ENCODE peak calls at places on chromosomes 4 and X, in four cellular contexts. One of them, this sample, is unnamed.

GRCh38 chr4:152729466-152729865 is 49.7 kb upstream of the TMEM154 start:
- DNase-seq in astrocyte: peak
- DNase-seq in mesenchymal stem cell: no peak
- DNase-seq in H9: no peak
- DNase-seq in this sample: peak

GRCh38 chr4:78136109-78137081 is 79.3 kb downstream of the FRAS1 start:
- DNase-seq in mesenchymal stem cell: no peak
- DNase-seq in astrocyte: no peak
- DNase-seq in H9: no peak
- DNase-seq in this sample: no peak

GRCh38 chrX:124651031-124651430 is 304.7 kb downstream of the SH2D1A start:
- DNase-seq in mesenchymal stem cell: no peak
- DNase-seq in astrocyte: no peak
- DNase-seq in H9: no peak
- DNase-seq in this sample: no peak

GRCh38 chr4:24416293-24416692 is 168.1 kb downstream of the DHX15 start:
- DNase-seq in mesenchymal stem cell: no peak
- DNase-seq in H9: no peak
- DNase-seq in astrocyte: no peak
- DNase-seq in this sample: no peak

GRCh38 chrX:106783716-106784115 is 18.8 kb upstream of the TBC1D8B start:
- DNase-seq in H9: peak
- DNase-seq in astrocyte: no peak
- DNase-seq in mesenchymal stem cell: no peak
- DNase-seq in this sample: no peak

GRCh38 chr4:66688674-66689073 is 856.6 kb downstream of the CENPC start:
- DNase-seq in H9: no peak
- DNase-seq in astrocyte: peak
- DNase-seq in mesenchymal stem cell: peak
- DNase-seq in this sample: peak

GRCh38 chrX:103253608-103254007 is 1.3 kb downstream of the TCEAL8 start:
- DNase-seq in astrocyte: no peak
- DNase-seq in mesenchymal stem cell: peak
- DNase-seq in H9: no peak
- DNase-seq in this sample: no peak

GRCh38 chrX:96389314-96390048 is 295.2 kb upstream of the DIAPH2 start:
- DNase-seq in mesenchymal stem cell: no peak
- DNase-seq in H9: no peak
- DNase-seq in astrocyte: peak
- DNase-seq in this sample: no peak

GRCh38 chr4:84680956-84681355 is 98.0 kb downstream of the CDS1 start:
- DNase-seq in mesenchymal stem cell: no peak
- DNase-seq in H9: no peak
- DNase-seq in astrocyte: no peak
- DNase-seq in this sample: no peak

GRCh38 chr4:3192827-3193226 is 56.1 kb upstream of the MSANTD1 start:
- DNase-seq in mesenchymal stem cell: no peak
- DNase-seq in H9: no peak
- DNase-seq in astrocyte: no peak
- DNase-seq in this sample: no peak

GRCh38 chr4:89258506-89258905 is 49.1 kb downstream of the GPRIN3 start:
- DNase-seq in mesenchymal stem cell: no peak
- DNase-seq in astrocyte: no peak
- DNase-seq in H9: no peak
- DNase-seq in this sample: no peak

GRCh38 chr4:54550415-54551171 is 107.2 kb upstream of the KIT start:
- DNase-seq in astrocyte: no peak
- DNase-seq in H9: no peak
- DNase-seq in mesenchymal stem cell: peak
- DNase-seq in this sample: no peak

GRCh38 chr4:25351777-25352421 is 25.2 kb upstream of the ANAPC4 start:
- DNase-seq in mesenchymal stem cell: peak
- DNase-seq in astrocyte: peak
- DNase-seq in H9: no peak
- DNase-seq in this sample: no peak

GRCh38 chr4:89997171-89997704 is 102.6 kb downstream of the MMRN1 start:
- DNase-seq in H9: no peak
- DNase-seq in mesenchymal stem cell: no peak
- DNase-seq in astrocyte: no peak
- DNase-seq in this sample: no peak

GRCh38 chr4:40515398-40516293 is 114.0 kb downstream of the RBM47 start:
- DNase-seq in H9: peak
- DNase-seq in mesenchymal stem cell: peak
- DNase-seq in astrocyte: no peak
- DNase-seq in this sample: peak

GRCh38 chr4:93396274-93396673 is 432.3 kb upstream of the ATOH1 start:
- DNase-seq in mesenchymal stem cell: peak
- DNase-seq in astrocyte: peak
- DNase-seq in H9: no peak
- DNase-seq in this sample: no peak

GRCh38 chr4:144787365-144788263 is 141.7 kb downstream of the HHIP start:
- DNase-seq in H9: no peak
- DNase-seq in mesenchymal stem cell: peak
- DNase-seq in astrocyte: peak
- DNase-seq in this sample: peak

GRCh38 chrX:11188664-11189063 is 77.5 kb downstream of the HCCS start:
- DNase-seq in H9: no peak
- DNase-seq in astrocyte: peak
- DNase-seq in mesenchymal stem cell: no peak
- DNase-seq in this sample: no peak

GRCh38 chrX:45479196-45479834 is 278.6 kb upstream of the DIPK2B start:
- DNase-seq in mesenchymal stem cell: peak
- DNase-seq in H9: no peak
- DNase-seq in astrocyte: peak
- DNase-seq in this sample: no peak

GRCh38 chr4:114417214-114417613 is 181.4 kb upstream of the UGT8 start:
- DNase-seq in H9: no peak
- DNase-seq in astrocyte: no peak
- DNase-seq in mesenchymal stem cell: no peak
- DNase-seq in this sample: no peak

GRCh38 chrX:107205770-107206696 is at the start of the genes DNAAF6 and NUP62CL:
- DNase-seq in H9: peak
- DNase-seq in astrocyte: peak
- DNase-seq in mesenchymal stem cell: peak
- DNase-seq in this sample: peak

GRCh38 chr4:11297201-11297600 is 131.5 kb downstream of the HS3ST1 start:
- DNase-seq in mesenchymal stem cell: no peak
- DNase-seq in astrocyte: peak
- DNase-seq in H9: no peak
- DNase-seq in this sample: no peak

GRCh38 chr4:74970577-74970976 is 37.7 kb downstream of the PARM1 start:
- DNase-seq in H9: no peak
- DNase-seq in mesenchymal stem cell: no peak
- DNase-seq in astrocyte: no peak
- DNase-seq in this sample: no peak

GRCh38 chr4:151948351-151949016 is 187.7 kb upstream of the GATB start:
- DNase-seq in H9: no peak
- DNase-seq in astrocyte: peak
- DNase-seq in mesenchymal stem cell: no peak
- DNase-seq in this sample: peak

GRCh38 chr4:186790630-186791029 is 67.0 kb upstream of the FAT1 start:
- DNase-seq in astrocyte: peak
- DNase-seq in H9: no peak
- DNase-seq in mesenchymal stem cell: no peak
- DNase-seq in this sample: peak

DNA sequence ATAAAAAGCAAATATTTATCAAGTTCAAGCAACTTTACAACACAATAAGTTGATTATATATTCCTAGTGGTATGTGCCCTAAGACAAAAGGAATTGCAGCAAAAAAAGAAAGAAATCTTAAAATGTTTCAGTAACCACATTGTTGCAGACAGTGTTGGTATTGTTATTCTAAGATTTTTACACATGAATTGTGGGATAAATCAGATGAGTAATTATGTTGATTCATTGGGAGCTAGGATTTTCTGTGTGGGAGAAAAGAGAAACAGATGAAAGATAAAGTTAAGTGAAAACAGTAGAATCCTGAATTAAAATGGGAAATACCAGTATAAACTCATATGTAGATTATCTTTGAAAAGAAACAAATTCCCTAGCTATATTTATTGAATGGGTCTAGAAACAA is 362.4 kb downstream of the PPP3CA start:
- DNase-seq in astrocyte: peak
- DNase-seq in mesenchymal stem cell: no peak
- DNase-seq in H9: no peak
- DNase-seq in this sample: peak
- H3K27ac ChIP-seq in astrocyte: peak
- H3K27ac ChIP-seq in mesenchymal stem cell: peak
- H3K27ac ChIP-seq in H9: no peak
- H3K27ac ChIP-seq in this sample: peak

DNA sequence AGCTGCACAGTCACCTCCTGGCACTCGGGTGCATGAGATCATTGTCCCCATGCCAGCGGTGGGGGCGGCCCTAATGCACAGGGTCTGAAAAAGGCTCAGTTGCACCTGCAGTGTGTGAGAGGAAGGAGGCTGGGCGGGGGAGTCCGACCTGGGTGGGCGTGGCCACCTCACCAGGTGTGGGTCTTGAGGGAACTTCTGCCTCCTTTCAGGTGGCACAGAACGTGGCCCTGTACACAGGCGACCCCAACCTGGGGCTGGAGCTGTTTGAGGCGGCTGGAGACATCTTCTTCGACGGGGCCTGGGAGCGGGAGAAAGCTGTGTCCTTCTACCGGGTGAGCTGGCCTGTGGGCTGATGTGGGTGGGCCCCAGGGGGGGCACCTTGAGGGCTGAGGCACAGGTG is 34.3 kb upstream of the HTRA3 start:
- DNase-seq in astrocyte: no peak
- DNase-seq in mesenchymal stem cell: no peak
- DNase-seq in H9: no peak
- DNase-seq in this sample: peak
- H3K4me2 ChIP-seq in astrocyte: no peak
- H3K4me2 ChIP-seq in mesenchymal stem cell: no peak
- H3K4me2 ChIP-seq in H9: no peak
- H3K4me2 ChIP-seq in this sample: no peak

GRCh38 chr4:106981431-106981830 is 54.7 kb downstream of the DKK2 start:
- DNase-seq in H9: no peak
- DNase-seq in astrocyte: no peak
- DNase-seq in mesenchymal stem cell: no peak
- DNase-seq in this sample: no peak
- H2AFZ ChIP-seq in H9: no peak
- H2AFZ ChIP-seq in astrocyte: no peak
- H2AFZ ChIP-seq in mesenchymal stem cell: no peak
- H2AFZ ChIP-seq in this sample: no peak

GRCh38 chrX:16953606-16954211 is 7.3 kb downstream of the REPS2 start:
- DNase-seq in H9: no peak
- DNase-seq in astrocyte: peak
- DNase-seq in mesenchymal stem cell: no peak
- DNase-seq in this sample: no peak
- H3K27ac ChIP-seq in H9: no peak
- H3K27ac ChIP-seq in astrocyte: no peak
- H3K27ac ChIP-seq in mesenchymal stem cell: no peak
- H3K27ac ChIP-seq in this sample: no peak

DNA sequence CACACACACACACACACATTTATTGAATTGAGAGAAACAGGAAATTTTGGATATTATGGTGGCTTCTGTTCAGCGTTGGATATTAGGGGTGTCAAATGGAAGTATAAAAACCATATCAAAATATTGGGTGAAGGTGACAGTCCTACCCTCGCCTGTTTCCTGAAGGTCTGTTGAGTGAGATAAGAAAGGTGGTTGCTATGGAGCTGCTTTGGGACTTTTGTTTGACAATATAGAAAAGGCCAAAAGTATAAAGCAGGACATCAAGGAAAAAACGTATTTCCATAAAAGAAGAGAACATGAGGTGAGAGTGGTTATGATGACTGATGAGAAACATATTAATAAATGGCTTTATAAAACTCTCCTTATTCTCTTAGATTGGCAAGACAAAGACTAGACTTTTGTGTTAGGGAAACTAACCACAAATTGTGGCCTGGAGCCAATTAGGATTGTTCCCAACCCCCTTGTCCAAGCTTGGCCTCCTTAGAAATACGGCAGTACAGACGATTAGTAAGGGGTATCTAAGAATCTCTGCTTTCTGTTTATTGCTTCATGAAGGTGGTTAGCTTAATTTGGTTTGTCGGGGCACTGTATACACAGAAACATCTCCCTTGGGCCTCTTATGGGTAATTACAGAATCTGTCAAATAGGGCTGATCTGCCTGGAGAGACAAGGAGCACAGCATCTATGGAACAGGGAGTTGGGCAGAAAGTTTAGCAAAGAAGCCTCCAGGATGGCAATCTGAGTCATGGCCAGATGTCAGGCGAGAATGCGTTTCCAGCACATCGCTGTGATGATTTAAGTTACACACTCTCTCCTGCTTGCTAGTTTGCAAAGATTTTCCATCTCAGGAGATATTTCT is 198.0 kb downstream of the CBR4 start:
- DNase-seq in astrocyte: peak
- DNase-seq in H9: no peak
- DNase-seq in mesenchymal stem cell: peak
- DNase-seq in this sample: peak
- H3K4me2 ChIP-seq in astrocyte: peak
- H3K4me2 ChIP-seq in H9: no peak
- H3K4me2 ChIP-seq in mesenchymal stem cell: no peak
- H3K4me2 ChIP-seq in this sample: peak

GRCh38 chr4:137823007-137823406 is 290.7 kb upstream of the PCDH18 start:
- DNase-seq in H9: no peak
- DNase-seq in astrocyte: no peak
- DNase-seq in mesenchymal stem cell: no peak
- DNase-seq in this sample: no peak

GRCh38 chr4:137825505-137825904 is 293.2 kb upstream of the PCDH18 start:
- DNase-seq in mesenchymal stem cell: no peak
- DNase-seq in H9: no peak
- DNase-seq in astrocyte: no peak
- DNase-seq in this sample: no peak

DNA sequence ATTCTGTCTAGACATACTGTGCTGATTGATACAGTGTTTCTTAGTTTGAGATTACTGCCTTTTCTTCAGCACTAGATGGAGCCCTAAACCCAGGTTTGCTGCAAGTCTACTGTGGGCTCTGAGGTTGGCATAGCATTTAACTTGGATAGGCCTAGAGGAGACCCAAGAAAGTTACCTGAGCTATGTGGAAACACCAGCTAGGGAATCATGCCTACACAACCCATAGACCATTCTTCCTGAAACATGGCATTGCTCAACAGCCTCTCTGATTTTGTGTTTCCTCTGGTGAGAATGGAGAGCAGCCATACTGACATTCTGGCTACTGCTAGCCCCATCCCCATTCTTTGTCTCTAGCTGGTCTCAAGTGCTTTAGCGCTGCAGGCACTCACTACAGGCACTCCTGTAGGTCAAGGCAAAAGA is 287.7 kb upstream of the PCDH18 start:
- DNase-seq in mesenchymal stem cell: peak
- DNase-seq in H9: peak
- DNase-seq in astrocyte: peak
- DNase-seq in this sample: no peak
- H2AFZ ChIP-seq in mesenchymal stem cell: no peak
- H2AFZ ChIP-seq in H9: no peak
- H2AFZ ChIP-seq in astrocyte: peak
- H2AFZ ChIP-seq in this sample: peak

This sample was measured in osteoblast.